ENCODE peak calls at places on chromosomes 16 and 17, in nine cellular contexts. U is mammary epithelial cell, V is Karpas-422, I is GM12878, N is HCT116, D is neural progenitor cell, P is fibroblast of lung, T is PC-9, L is IMR-90. M is an unnamed sample.

GRCh38 chr17:4232168-4232813 is 31.5 kb downstream of the ANKFY1 start:
- DNase-seq in U (peak; percentile 74), V (no peak), I (no peak), N (no peak), D (no peak), P (peak; percentile 78), T (no peak), L (peak; percentile 74), M (peak; percentile 82)

GRCh38 chr17:55187371-55187770 is 77.4 kb upstream of the HLF start:
- DNase-seq in U (no peak), V (no peak), I (no peak), N (no peak), D (peak; percentile 3), P (no peak), T (no peak), L (no peak), M (no peak)

GRCh38 chr16:74752258-74752657 is 22.4 kb downstream of the FA2H start:
- DNase-seq in U (no peak), V (no peak), I (no peak), N (no peak), D (no peak), P (no peak), T (no peak), L (no peak), M (no peak)

GRCh38 chr16:67563708-67564468 is 1.6 kb downstream of the CTCF start:
- DNase-seq in U (peak; percentile 78), V (peak; percentile 89), I (no peak), N (no peak), D (peak; percentile 36), P (peak; percentile 70), T (peak; percentile 34), L (peak; percentile 88), M (peak; percentile 59)

GRCh38 chr17:74282587-74283370 is 8.7 kb downstream of the DNAI2 start:
- DNase-seq in U (peak; percentile 93), V (no peak), I (peak; percentile 69), N (no peak), D (no peak), P (peak; percentile 72), T (no peak), L (no peak), M (peak; percentile 83)

GRCh38 chr16:81567987-81568748 is 123.6 kb downstream of the CMIP start:
- DNase-seq in U (peak; percentile 81), V (no peak), I (no peak), N (no peak), D (no peak), P (peak; percentile 73), T (peak; percentile 89), L (peak; percentile 43), M (peak; percentile 95)

GRCh38 chr17:76707985-76708807 is 2.6 kb downstream of the MXRA7 start:
- DNase-seq in U (no peak), V (no peak), I (no peak), N (no peak), D (peak; percentile 94), P (no peak), T (no peak), L (no peak), M (peak; percentile 68)

GRCh38 chr16:55045329-55046145 is 114.9 kb downstream of the IRX5 start:
- DNase-seq in U (no peak), V (no peak), I (no peak), N (no peak), D (no peak), P (no peak), T (no peak), L (no peak), M (no peak)

GRCh38 chr16:1870365-1871082 is 1.4 kb downstream of the MEIOB start:
- DNase-seq in U (peak; percentile 71), V (no peak), I (no peak), N (peak; percentile 48), D (no peak), P (peak; percentile 83), T (no peak), L (peak; percentile 79), M (peak; percentile 89)

GRCh38 chr16:66036162-66036561 is 330.3 kb upstream of the CDH5 start:
- DNase-seq in U (no peak), V (no peak), I (no peak), N (no peak), D (no peak), P (peak; percentile 29), T (no peak), L (peak; percentile 37), M (no peak)

GRCh38 chr17:61464121-61464905 is 12.1 kb downstream of the TBX4 start:
- DNase-seq in U (no peak), V (no peak), I (no peak), N (no peak), D (no peak), P (no peak), T (no peak), L (no peak), M (peak; percentile 63)

GRCh38 chr17:80795737-80796136 is 195.9 kb upstream of the CHMP6 start:
- DNase-seq in U (no peak), V (no peak), I (no peak), N (no peak), D (no peak), P (peak; percentile 19), T (no peak), L (no peak), M (no peak)

GRCh38 chr17:4947411-4948165 is 742 bp downstream of the PFN1 start:
- DNase-seq in U (peak; percentile 50), V (peak; percentile 84), I (no peak), N (no peak), D (peak; percentile 81), P (peak; percentile 55), T (peak; percentile 58), L (peak; percentile 53), M (peak; percentile 92)

GRCh38 chr16:12341966-12342365 is 365.4 kb downstream of the SNX29 start:
- DNase-seq in U (peak; percentile 56), V (no peak), I (no peak), N (no peak), D (no peak), P (no peak), T (no peak), L (peak; percentile 31), M (no peak)

GRCh38 chr17:27244481-27245223 is 49.3 kb upstream of the WSB1 start:
- DNase-seq in U (peak; percentile 90), V (peak; percentile 54), I (no peak), N (no peak), D (peak; percentile 33), P (peak; percentile 88), T (no peak), L (peak; percentile 96), M (peak; percentile 92)

DNA sequence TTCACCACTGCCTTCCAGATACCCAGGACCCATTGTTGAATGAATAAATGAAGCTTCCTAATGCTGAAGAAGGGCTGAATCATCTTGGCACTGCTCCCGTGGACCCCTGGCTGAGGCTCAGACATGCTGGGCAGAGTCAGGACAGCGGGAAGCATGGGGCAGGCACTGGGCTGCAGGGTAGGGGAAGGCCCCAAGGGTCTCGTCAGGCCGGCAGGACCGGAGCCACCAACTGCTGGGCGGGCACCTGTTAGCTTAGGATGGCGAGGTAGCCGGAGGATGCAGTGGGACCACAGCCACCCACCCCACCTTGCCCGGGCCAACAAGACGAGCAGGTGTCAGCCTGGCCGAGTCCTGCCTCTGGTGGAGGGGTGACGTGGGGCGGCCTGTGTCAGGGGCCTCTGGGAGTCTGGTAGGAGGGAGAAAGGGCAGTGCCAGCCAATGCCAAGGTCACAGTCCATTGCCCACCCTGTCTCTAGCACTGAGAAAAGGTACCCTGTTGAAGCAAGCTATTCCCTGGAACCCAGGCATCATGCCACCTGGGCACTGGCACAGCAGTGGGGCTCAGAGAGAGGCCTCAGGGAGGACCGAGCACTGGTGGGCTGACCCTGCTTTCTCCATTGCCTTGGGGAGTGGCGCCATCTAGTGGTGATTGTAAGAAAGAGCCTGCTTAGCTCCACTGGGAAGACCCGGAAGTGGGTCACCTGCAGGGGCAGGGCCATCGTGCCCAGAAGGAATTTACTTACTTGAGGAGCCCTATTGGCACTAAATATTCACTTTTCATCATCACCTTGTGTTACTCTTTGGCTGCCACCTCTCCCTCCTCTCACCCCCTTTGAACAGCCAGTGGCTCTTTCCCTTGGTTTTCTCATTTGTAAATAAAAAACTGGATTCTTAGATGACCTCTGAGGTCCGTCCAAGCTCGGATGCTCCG is 3.0 kb upstream of the DLX3 start:
- DNase-seq in U (peak; percentile 68), V (peak; percentile 96), I (peak; percentile 34), N (peak; percentile 88), D (peak; percentile 94), P (peak; percentile 66), T (peak; percentile 80), L (peak; percentile 77), M (peak; percentile 96)
- H2AFZ ChIP-seq in U (peak overlapping the region; percentile 88), V (peak overlapping the region; percentile 97), I (peak overlapping the region; percentile 91), N (peak overlapping the region; percentile 87), D (peak overlapping the region; percentile 93), P (no peak overlapping the region), T (no peak overlapping the region), L (peak overlapping the region; percentile 45), M (peak overlapping the region; percentile 43)

DNA sequence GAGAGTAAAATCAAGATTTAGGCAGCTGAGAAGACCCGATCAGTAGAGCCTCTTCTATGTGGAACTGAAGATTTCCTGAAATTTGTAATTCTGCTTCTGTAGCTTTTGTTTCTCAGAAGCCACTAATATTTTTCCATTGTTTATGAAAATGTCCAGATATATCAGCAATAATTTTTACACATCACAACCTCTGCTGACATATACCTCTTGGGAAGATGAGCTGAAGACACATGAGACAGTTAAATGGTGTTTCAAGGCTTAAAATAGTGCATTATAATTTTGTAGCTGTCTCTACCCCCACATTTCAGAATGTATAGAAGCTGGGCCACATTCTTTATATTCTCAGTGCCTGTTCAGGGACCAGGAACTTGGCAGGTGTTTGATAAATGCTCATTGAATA is 320.6 kb downstream of the HS3ST4 start:
- DNase-seq in U (no peak), V (no peak), I (no peak), N (no peak), D (no peak), P (no peak), T (no peak), L (no peak), M (no peak)
- H3K27ac ChIP-seq in U (no peak overlapping the region), V (no peak overlapping the region), I (no peak overlapping the region), N (no peak overlapping the region), D (no peak overlapping the region), P (no peak overlapping the region), T (no peak overlapping the region), L (no peak overlapping the region), M (no peak overlapping the region)

GRCh38 chr17:45091778-45092425 is 30.8 kb downstream of the NMT1 start:
- DNase-seq in U (no peak), V (no peak), I (no peak), N (no peak), D (no peak), P (peak; percentile 36), T (no peak), L (peak; percentile 36), M (peak; percentile 42)
- H3K36me3 ChIP-seq in U (peaks cover 40% of the 10 kb centered on the region), V (peaks cover 46% of the 10 kb centered on the region), I (peaks cover 58% of the 10 kb centered on the region), N (peaks cover 53% of the 10 kb centered on the region), D (peaks cover 3% of the 10 kb centered on the region), P (peaks cover 26% of the 10 kb centered on the region), T (peaks cover 20% of the 10 kb centered on the region), L (peaks cover 60% of the 10 kb centered on the region), M (peaks cover 70% of the 10 kb centered on the region)

DNA sequence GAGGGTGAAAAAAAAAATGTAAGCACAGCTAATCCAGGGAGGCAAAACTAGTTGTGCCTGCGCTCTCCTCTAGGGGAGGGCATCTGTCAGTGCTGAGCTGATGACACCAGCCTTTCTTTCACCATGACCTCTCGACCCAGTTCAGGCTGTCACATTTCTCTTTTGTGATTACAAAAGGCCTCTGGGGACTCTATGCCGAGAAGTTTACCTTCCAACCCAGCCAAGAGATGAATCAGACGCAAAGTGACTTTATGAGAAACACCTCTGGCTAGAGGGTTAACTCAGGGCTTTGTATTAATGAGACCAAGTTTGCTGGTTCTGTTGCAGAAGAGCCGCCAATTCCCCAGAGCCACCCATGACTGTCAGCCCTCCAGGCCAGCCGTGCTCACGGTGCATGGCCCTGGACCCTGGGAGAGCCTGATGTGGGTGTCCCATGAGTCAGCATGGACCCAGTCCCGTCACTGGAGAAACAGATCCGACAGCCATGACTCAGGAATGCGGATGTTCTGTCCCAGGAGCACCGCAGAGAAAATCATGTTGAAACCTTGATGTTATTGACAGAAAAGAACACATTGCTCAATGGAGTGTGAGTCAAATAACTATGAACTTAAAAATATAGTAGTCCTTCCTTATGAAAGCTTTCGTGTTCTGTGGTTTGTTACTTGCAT is 437.2 kb downstream of the HS3ST3B1 start:
- DNase-seq in U (peak; percentile 99), V (no peak), I (no peak), N (no peak), D (peak; percentile 41), P (peak; percentile 82), T (peak; percentile 57), L (peak; percentile 99), M (peak; percentile 96)
- H2AFZ ChIP-seq in U (peak overlapping the region; percentile 46), V (no peak overlapping the region), I (no peak overlapping the region), N (no peak overlapping the region), D (no peak overlapping the region), P (no peak overlapping the region), T (no peak overlapping the region), L (peak overlapping the region; percentile 85), M (peak overlapping the region; percentile 54)

M was measured in osteoblast.